ENCODE peak calls at places on chromosomes 7 and 10, in ten cellular contexts. Y is A549, A is IMR-90, E is Peyer's patch, H is breast epithelium, V is sigmoid colon, R is gastrocnemius medialis, J is body of pancreas, F is esophagus muscularis mucosa, B is vagina. Q is an unnamed sample.

GRCh38 chr10:26043469-26043868 is 109.4 kb downstream of the MYO3A start:
- DNase-seq in Y (no peak), A (no peak), E (no peak), H (no peak), V (no peak), R (no peak), J (no peak), F (no peak), B (no peak), Q (no peak)

GRCh38 chr7:124765401-124766352 is at the start of gene GPR37:
- DNase-seq in Y (peak), A (peak), E (peak), H (peak), V (peak), R (no peak), J (peak), F (no peak), B (no peak), Q (peak)

GRCh38 chr7:129083525-129083924 is 28.6 kb upstream of the TNPO3 start:
- DNase-seq in Y (no peak), A (no peak), E (no peak), H (no peak), V (no peak), R (no peak), J (no peak), F (no peak), B (no peak), Q (no peak)

GRCh38 chr7:140004672-140005071 is 58.1 kb downstream of the PARP12 start:
- DNase-seq in Y (no peak), A (no peak), E (no peak), H (no peak), V (peak), R (no peak), J (no peak), F (no peak), B (no peak), Q (no peak)

GRCh38 chr7:22806754-22807153 is 15.9 kb downstream of the TOMM7 start:
- DNase-seq in Y (no peak), A (no peak), E (no peak), H (no peak), V (no peak), R (no peak), J (no peak), F (no peak), B (no peak), Q (no peak)

GRCh38 chr10:127993281-127993680 is 86.4 kb downstream of the PTPRE start:
- DNase-seq in Y (no peak), A (no peak), E (no peak), H (no peak), V (peak), R (no peak), J (no peak), F (no peak), B (no peak), Q (no peak)

GRCh38 chr7:32250494-32251260 is 180.5 kb upstream of the PDE1C start:
- DNase-seq in Y (no peak), A (no peak), E (no peak), H (no peak), V (no peak), R (no peak), J (no peak), F (peak), B (peak), Q (no peak)

GRCh38 chr10:36463390-36463789 is 662.0 kb upstream of the ANKRD30A start:
- DNase-seq in Y (no peak), A (no peak), E (no peak), H (no peak), V (no peak), R (no peak), J (no peak), F (no peak), B (no peak), Q (no peak)

GRCh38 chr10:114957673-114958072 is 19.7 kb downstream of the TRUB1 start:
- DNase-seq in Y (no peak), A (peak), E (no peak), H (no peak), V (no peak), R (no peak), J (no peak), F (no peak), B (no peak), Q (no peak)

GRCh38 chr10:3400368-3400767 is 227.8 kb upstream of the PITRM1 start:
- DNase-seq in Y (no peak), A (peak), E (no peak), H (no peak), V (no peak), R (no peak), J (no peak), F (no peak), B (no peak), Q (no peak)

GRCh38 chr7:13414661-13415105 is 574.8 kb downstream of the ETV1 start:
- DNase-seq in Y (no peak), A (no peak), E (no peak), H (no peak), V (no peak), R (no peak), J (peak), F (no peak), B (no peak), Q (no peak)

GRCh38 chr10:69800109-69800508 is 1.6 kb upstream of the COL13A1 start:
- DNase-seq in Y (peak), A (peak), E (no peak), H (no peak), V (no peak), R (no peak), J (peak), F (no peak), B (no peak), Q (no peak)

GRCh38 chr7:30717181-30717580 is 34.8 kb upstream of the INMT start:
- DNase-seq in Y (peak), A (no peak), E (peak), H (no peak), V (no peak), R (no peak), J (no peak), F (no peak), B (no peak), Q (no peak)

GRCh38 chr10:16441106-16441850 is 4.5 kb downstream of the PTER start:
- DNase-seq in Y (no peak), A (peak), E (no peak), H (no peak), V (no peak), R (no peak), J (no peak), F (no peak), B (no peak), Q (no peak)

GRCh38 chr7:5270788-5271187 is 12.0 kb upstream of the SLC29A4 start:
- DNase-seq in Y (no peak), A (no peak), E (no peak), H (no peak), V (no peak), R (no peak), J (no peak), F (no peak), B (no peak), Q (no peak)

GRCh38 chr7:28986723-28987122 is 28.6 kb upstream of the TRIL start:
- DNase-seq in Y (no peak), A (peak), E (no peak), H (no peak), V (no peak), R (no peak), J (no peak), F (peak), B (no peak), Q (peak)

GRCh38 chr10:97629289-97629688 is 4.0 kb downstream of the MORN4 start:
- DNase-seq in Y (no peak), A (no peak), E (no peak), H (no peak), V (no peak), R (no peak), J (no peak), F (no peak), B (no peak), Q (no peak)

GRCh38 chr10:132630156-132630555 is 92.6 kb downstream of the INPP5A start:
- DNase-seq in Y (no peak), A (no peak), E (peak), H (no peak), V (peak), R (no peak), J (peak), F (no peak), B (no peak), Q (peak)

GRCh38 chr10:66629976-66630375 is 295.9 kb upstream of the LRRTM3 start:
- DNase-seq in Y (no peak), A (peak), E (no peak), H (no peak), V (no peak), R (no peak), J (no peak), F (no peak), B (no peak), Q (no peak)

GRCh38 chr10:1581189-1581588 is 156.1 kb downstream of the ADARB2 start:
- DNase-seq in Y (no peak), A (no peak), E (no peak), H (no peak), V (peak), R (no peak), J (no peak), F (no peak), B (no peak), Q (no peak)

GRCh38 chr7:136857573-136857972 is 10.9 kb upstream of the CHRM2 start:
- DNase-seq in Y (no peak), A (peak), E (no peak), H (no peak), V (no peak), R (no peak), J (no peak), F (no peak), B (no peak), Q (no peak)

GRCh38 chr7:151063212-151063561 is 3.8 kb downstream of the SLC4A2 start:
- DNase-seq in Y (peak), A (peak), E (no peak), H (no peak), V (peak), R (no peak), J (peak), F (no peak), B (no peak), Q (peak)

GRCh38 chr7:12111461-12112405 is 99.4 kb upstream of the TMEM106B start:
- DNase-seq in Y (no peak), A (no peak), E (no peak), H (no peak), V (peak), R (no peak), J (peak), F (no peak), B (no peak), Q (peak)

GRCh38 chr7:77797734-77798393 is 370 bp downstream of the TMEM60 start:
- DNase-seq in Y (no peak), A (peak), E (no peak), H (no peak), V (peak), R (no peak), J (peak), F (peak), B (no peak), Q (no peak)

GRCh38 chr10:112663181-112663879 is 216.3 kb downstream of the VTI1A start:
- DNase-seq in Y (peak), A (peak), E (no peak), H (no peak), V (no peak), R (no peak), J (no peak), F (no peak), B (no peak), Q (no peak)

GRCh38 chr10:114626841-114627240 is 31.2 kb downstream of the ABLIM1 start:
- DNase-seq in Y (no peak), A (peak), E (no peak), H (no peak), V (no peak), R (no peak), J (no peak), F (no peak), B (no peak), Q (no peak)

GRCh38 chr7:88391247-88391646 is 84.6 kb upstream of the STEAP4 start:
- DNase-seq in Y (no peak), A (no peak), E (no peak), H (no peak), V (no peak), R (no peak), J (no peak), F (no peak), B (no peak), Q (no peak)

DNA sequence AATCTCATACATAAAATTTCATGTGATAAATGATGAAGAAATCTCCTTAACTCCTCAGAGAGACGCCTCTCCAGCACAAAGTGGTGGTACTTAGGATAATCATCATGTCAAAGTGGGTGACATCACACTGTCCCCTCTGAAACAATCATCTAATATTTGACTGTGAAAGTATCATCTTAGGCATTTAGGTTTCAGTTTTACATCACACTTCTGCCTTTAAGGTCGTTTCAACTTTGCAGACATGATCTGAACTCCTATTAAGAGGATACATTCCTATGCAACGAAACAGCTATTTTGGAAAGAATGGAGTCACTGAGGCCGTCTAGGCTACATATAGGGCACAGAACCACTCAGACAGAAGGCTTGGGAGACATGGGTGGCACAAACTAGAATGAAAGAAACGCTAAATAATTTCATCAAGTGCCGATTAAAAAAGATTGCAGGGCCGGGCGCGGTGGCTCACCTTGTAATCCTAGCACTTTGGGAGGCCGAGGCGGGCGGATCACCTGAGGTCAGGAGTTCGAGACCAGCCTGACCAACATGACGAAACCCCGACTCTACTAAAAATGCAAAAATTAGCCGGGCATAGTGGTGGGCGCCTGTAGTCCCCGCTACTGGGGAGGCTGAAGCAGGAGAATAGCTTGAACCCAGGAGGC is 2.0 kb downstream of the VOPP1 start:
- DNase-seq in Y (no peak), A (no peak), E (no peak), H (no peak), V (no peak), R (no peak), J (no peak), F (no peak), B (no peak), Q (no peak)
- H3K27ac ChIP-seq in Y (peak), A (peak), E (peak), H (no peak), V (no peak), R (peak), J (no peak), F (peak), B (peak), Q (peak)

DNA sequence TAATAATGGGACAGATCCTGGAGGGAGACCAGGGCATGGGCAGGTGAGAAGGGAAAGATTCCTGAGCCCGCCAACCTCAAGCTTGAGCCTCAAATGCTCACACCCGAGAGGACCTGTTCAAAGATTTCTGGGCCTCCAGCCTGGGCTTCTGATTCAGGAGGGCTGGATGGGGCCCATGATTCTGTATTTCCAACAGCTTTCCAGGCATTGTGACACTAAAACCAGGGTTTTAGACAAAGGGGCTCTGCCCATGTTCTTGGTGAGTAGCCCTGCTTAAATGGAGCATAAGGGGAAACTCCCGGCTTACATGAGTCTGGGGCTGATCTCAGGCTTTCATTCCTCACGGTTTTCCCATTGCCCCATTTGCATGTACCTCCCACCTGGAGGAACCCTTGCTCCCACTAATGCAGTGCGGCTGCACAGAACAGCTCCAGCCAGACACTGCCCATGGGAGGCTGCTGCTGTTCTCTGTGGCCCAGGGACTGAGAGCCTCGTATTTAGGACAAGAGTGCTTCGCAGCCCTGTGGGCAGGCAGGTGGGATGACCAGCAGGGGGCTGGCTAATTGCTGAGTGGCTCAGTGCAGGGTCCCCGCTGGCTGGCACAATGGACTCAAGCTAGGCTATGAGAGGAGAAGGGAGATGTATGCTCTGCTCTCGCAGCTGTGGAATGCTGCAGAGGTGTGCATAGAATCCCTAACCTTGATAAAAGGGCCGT is 135.3 kb upstream of the COBL start:
- DNase-seq in Y (no peak), A (no peak), E (no peak), H (no peak), V (no peak), R (no peak), J (no peak), F (peak), B (no peak), Q (no peak)
- TF ChIP-seq POLR2A in Y (no peak), A (no peak), E (no peak), H (no peak), V (no peak), R (no peak), J (no peak), F (no peak), B (no peak), Q (no peak)

GRCh38 chr7:2445047-2445446 is 31.2 kb downstream of the GRIFIN start:
- DNase-seq in Y (no peak), A (no peak), E (no peak), H (no peak), V (peak), R (no peak), J (no peak), F (no peak), B (no peak), Q (no peak)

GRCh38 chr7:2446676-2447075 is 29.5 kb downstream of the GRIFIN start:
- DNase-seq in Y (no peak), A (no peak), E (no peak), H (no peak), V (no peak), R (no peak), J (no peak), F (no peak), B (no peak), Q (no peak)

GRCh38 chr7:2443491-2443890 is 32.7 kb downstream of the GRIFIN start:
- DNase-seq in Y (no peak), A (no peak), E (no peak), H (no peak), V (no peak), R (no peak), J (no peak), F (no peak), B (no peak), Q (no peak)

GRCh38 chr7:2445898-2446555 is 30.2 kb downstream of the GRIFIN start:
- DNase-seq in Y (no peak), A (no peak), E (no peak), H (no peak), V (no peak), R (no peak), J (no peak), F (no peak), B (no peak), Q (no peak)

GRCh38 chr7:2444476-2444875 is 31.7 kb downstream of the GRIFIN start:
- DNase-seq in Y (no peak), A (peak), E (no peak), H (no peak), V (peak), R (no peak), J (no peak), F (no peak), B (no peak), Q (peak)
- H3K27ac ChIP-seq in Y (no peak), A (no peak), E (no peak), H (peak), V (peak), R (no peak), J (no peak), F (peak), B (peak), Q (peak)

GRCh38 chr7:47354831-47355541 is 226.9 kb downstream of the TNS3 start:
- DNase-seq in Y (no peak), A (no peak), E (peak), H (peak), V (no peak), R (no peak), J (peak), F (no peak), B (no peak), Q (no peak)
- TF ChIP-seq POLR2A in Y (no peak), A (no peak), E (peak), H (no peak), V (no peak), R (no peak), J (no peak), F (no peak), B (no peak), Q (no peak)

GRCh38 chr10:15430969-15431791 is 60.1 kb upstream of the FAM171A1 start:
- DNase-seq in Y (no peak), A (no peak), E (no peak), H (no peak), V (no peak), R (no peak), J (no peak), F (no peak), B (no peak), Q (no peak)
- H3K27ac ChIP-seq in Y (no peak), A (no peak), E (no peak), H (no peak), V (no peak), R (no peak), J (no peak), F (no peak), B (no peak), Q (no peak)

GRCh38 chr7:98232276-98232585 is 19.8 kb downstream of the TECPR1 start:
- DNase-seq in Y (no peak), A (no peak), E (no peak), H (no peak), V (no peak), R (no peak), J (no peak), F (no peak), B (no peak), Q (no peak)

GRCh38 chr7:98231489-98232275 is 20.4 kb downstream of the TECPR1 start:
- DNase-seq in Y (no peak), A (no peak), E (no peak), H (no peak), V (no peak), R (no peak), J (no peak), F (no peak), B (no peak), Q (no peak)

GRCh38 chr7:98233241-98234070 is 18.6 kb downstream of the TECPR1 start:
- DNase-seq in Y (no peak), A (no peak), E (no peak), H (no peak), V (no peak), R (no peak), J (no peak), F (no peak), B (no peak), Q (no peak)

GRCh38 chr7:98234429-98235147 is 17.4 kb downstream of the TECPR1 start:
- DNase-seq in Y (no peak), A (peak), E (no peak), H (no peak), V (no peak), R (no peak), J (no peak), F (no peak), B (no peak), Q (no peak)

GRCh38 chr7:98232799-98233198 is 19.2 kb downstream of the TECPR1 start:
- DNase-seq in Y (no peak), A (no peak), E (no peak), H (no peak), V (no peak), R (no peak), J (no peak), F (no peak), B (no peak), Q (no peak)
- TF ChIP-seq POLR2A in Y (no peak), A (no peak), E (no peak), H (no peak), V (no peak), R (no peak), J (no peak), F (no peak), B (no peak), Q (no peak)

DNA sequence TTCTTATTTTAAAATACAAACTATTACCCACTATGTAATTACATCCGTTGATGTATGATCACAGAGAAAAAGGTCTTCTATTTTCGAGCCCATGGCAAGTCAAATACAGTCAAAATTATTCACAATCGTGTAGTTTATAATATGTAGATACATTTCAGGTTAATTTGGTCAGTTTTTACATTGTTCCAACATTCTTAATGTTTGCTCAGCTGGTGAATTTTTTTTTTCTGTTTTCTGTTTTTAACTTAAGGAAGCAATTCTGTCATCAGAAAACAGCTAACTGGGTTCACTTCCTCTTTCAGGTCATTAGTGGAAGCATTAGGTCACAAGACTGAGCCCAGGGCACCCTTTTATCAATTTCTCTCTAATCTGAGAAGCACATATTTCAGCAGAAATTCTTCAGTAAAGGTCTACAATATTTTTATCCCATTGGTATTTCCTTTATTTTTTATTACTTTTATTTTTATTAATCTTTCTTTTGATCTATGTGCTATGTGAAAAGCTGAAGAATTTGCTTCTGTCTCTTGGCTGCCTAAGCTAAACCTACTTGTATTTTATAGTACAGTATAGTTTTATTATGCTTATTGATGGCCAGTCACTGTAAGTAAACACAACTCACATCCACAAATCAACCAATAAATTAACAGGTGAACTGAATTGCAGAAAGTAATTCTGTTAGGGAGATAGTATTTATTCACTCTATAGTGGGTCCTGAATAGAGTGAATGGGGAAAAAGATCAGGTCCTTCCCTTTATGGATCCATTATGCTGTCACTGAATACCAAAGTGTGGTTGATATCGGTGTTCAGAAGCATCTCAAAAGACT is 84.6 kb downstream of the ICA1 start:
- DNase-seq in Y (no peak), A (no peak), E (no peak), H (no peak), V (no peak), R (no peak), J (no peak), F (no peak), B (no peak), Q (no peak)
- H3K27ac ChIP-seq in Y (no peak), A (no peak), E (peak), H (no peak), V (no peak), R (no peak), J (no peak), F (no peak), B (no peak), Q (no peak)

GRCh38 chr10:73252445-73253225 is at the start of gene MRPS16:
- DNase-seq in Y (peak), A (peak), E (peak), H (peak), V (peak), R (peak), J (peak), F (peak), B (peak), Q (peak)
- TF ChIP-seq POLR2A in Y (peak), A (peak), E (peak), H (peak), V (peak), R (peak), J (peak), F (peak), B (no peak), Q (peak)

Q was measured in uterus.